ENCODE peak calls at places on chromosome 13, in seven cellular contexts. A is fibroblast of mammary gland, L is BJ, M is stomach, D is colonic mucosa, H is upper lobe of right lung, K is fibroblast of the aortic adventitia. W is an unnamed sample.

GRCh38 chr13:111399334-111399733 is 78.9 kb downstream of the TEX29 start:
- DNase-seq in H (no peak), D (no peak), K (no peak), L (no peak), M (no peak), A (no peak), W (no peak)

GRCh38 chr13:67155898-67156717 is 74.0 kb downstream of the PCDH9 start:
- DNase-seq in M (no peak), H (no peak), A (no peak), K (no peak), D (no peak), L (no peak), W (no peak)

GRCh38 chr13:77857810-77858209 is 60.8 kb downstream of the EDNRB start:
- DNase-seq in A (peak; percentile 52), H (no peak), K (no peak), D (no peak), L (no peak), M (no peak), W (no peak)

GRCh38 chr13:101919541-101920306 is 467.2 kb downstream of the ITGBL1 start:
- DNase-seq in K (peak; percentile 20), M (no peak), D (no peak), H (no peak), A (peak; percentile 15), L (no peak), W (no peak)

GRCh38 chr13:114143806-114144605 is 11.6 kb upstream of the RASA3 start:
- DNase-seq in D (no peak), M (no peak), H (peak; percentile 55), K (no peak), A (no peak), L (no peak), W (no peak)

GRCh38 chr13:93727301-93728141 is 500.9 kb downstream of the GPC6 start:
- DNase-seq in M (no peak), H (no peak), K (peak; percentile 53), L (peak; percentile 37), D (no peak), A (peak; percentile 64), W (no peak)

GRCh38 chr13:48739346-48740037 is 85.8 kb downstream of the CYSLTR2 start:
- DNase-seq in A (peak; percentile 11), D (no peak), M (no peak), K (peak; percentile 61), H (no peak), L (no peak), W (no peak)

GRCh38 chr13:42041017-42041683 is 7.3 kb upstream of the DGKH start:
- DNase-seq in K (peak; percentile 54), H (peak; percentile 81), M (peak; percentile 60), L (no peak), D (peak; percentile 71), A (peak; percentile 45), W (no peak)

GRCh38 chr13:93249918-93250306 is 23.3 kb downstream of the GPC6 start:
- DNase-seq in M (no peak), A (no peak), L (no peak), D (no peak), K (no peak), H (no peak), W (no peak)

GRCh38 chr13:114127473-114128347 is 4.7 kb downstream of the RASA3 start:
- DNase-seq in L (no peak), A (no peak), D (no peak), M (no peak), H (no peak), K (no peak), W (no peak)

GRCh38 chr13:99657848-99658265 is 156.6 kb downstream of the TM9SF2 start:
- DNase-seq in H (peak; percentile 67), L (no peak), A (peak; percentile 29), D (peak; percentile 18), K (peak; percentile 5), M (peak; percentile 49), W (no peak)
- H3K4me3 ChIP-seq in H (peak overlapping the region; percentile 61), L (peak overlapping the region; percentile 6), A (peak overlapping the region; percentile 54), D (peak overlapping the region; percentile 24), K (peak overlapping the region; percentile 4), M (peak overlapping the region; percentile 56), W (peak overlapping the region; percentile 46)

GRCh38 chr13:29266261-29266660 is 329.2 kb downstream of the SLC7A1 start:
- DNase-seq in M (no peak), L (no peak), H (no peak), D (no peak), A (no peak), K (no peak), W (no peak)
- TF ChIP-seq CTCF in M (no peak), L (no peak), H (no peak), D (no peak), A (no peak), K (no peak), W (no peak)

GRCh38 chr13:80134360-80134759 is 206.6 kb downstream of the SPRY2 start:
- DNase-seq in D (no peak), K (no peak), L (no peak), A (no peak), H (no peak), M (no peak), W (no peak)

GRCh38 chr13:80126382-80127068 is 214.4 kb downstream of the SPRY2 start:
- DNase-seq in K (no peak), D (no peak), A (no peak), L (no peak), M (no peak), H (no peak), W (no peak)

GRCh38 chr13:80133631-80134083 is 207.3 kb downstream of the SPRY2 start:
- DNase-seq in L (no peak), A (peak; percentile 27), K (no peak), M (no peak), H (no peak), D (peak; percentile 44), W (no peak)

GRCh38 chr13:80132741-80133601 is 208.0 kb downstream of the SPRY2 start:
- DNase-seq in M (peak; percentile 54), H (peak; percentile 72), L (no peak), A (peak; percentile 69), D (peak; percentile 87), K (peak; percentile 74), W (no peak)

DNA sequence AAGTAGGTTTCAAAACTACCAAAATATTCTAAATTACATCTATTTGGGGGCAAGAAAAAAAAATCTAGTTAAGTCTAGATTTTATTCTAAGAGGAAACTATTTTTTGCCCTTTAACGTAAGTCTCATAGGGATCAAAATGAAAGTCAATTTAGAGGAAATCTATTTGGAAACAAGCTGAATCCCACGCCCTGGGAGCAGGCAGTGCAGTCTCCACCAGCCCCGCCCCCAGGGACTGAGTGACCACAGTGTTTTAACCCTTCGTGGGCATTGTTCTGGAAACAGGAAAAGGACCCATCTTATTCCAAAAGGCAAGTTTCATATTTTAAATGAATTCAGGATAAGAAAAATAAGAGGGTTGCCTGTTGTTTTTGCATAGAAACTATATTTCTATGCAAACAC is 209.7 kb downstream of the SPRY2 start:
- DNase-seq in A (peak; percentile 76), H (peak; percentile 90), M (peak; percentile 73), K (peak; percentile 70), L (no peak), D (peak; percentile 85), W (no peak)
- H3K4me3 ChIP-seq in A (peak overlapping the region; percentile 38), H (peak overlapping the region; percentile 40), M (peak overlapping the region; percentile 28), K (peak overlapping the region; percentile 38), L (peak overlapping the region; percentile 30), D (peak overlapping the region; percentile 0), W (peak overlapping the region; percentile 53)

GRCh38 chr13:60795219-60795618 is 398.2 kb downstream of the TDRD3 start:
- DNase-seq in A (no peak), D (no peak), K (no peak), L (no peak), M (no peak), H (no peak), W (no peak)
- TF ChIP-seq CTCF in A (no peak), D (no peak), K (no peak), L (no peak), M (no peak), H (no peak), W (no peak)

DNA sequence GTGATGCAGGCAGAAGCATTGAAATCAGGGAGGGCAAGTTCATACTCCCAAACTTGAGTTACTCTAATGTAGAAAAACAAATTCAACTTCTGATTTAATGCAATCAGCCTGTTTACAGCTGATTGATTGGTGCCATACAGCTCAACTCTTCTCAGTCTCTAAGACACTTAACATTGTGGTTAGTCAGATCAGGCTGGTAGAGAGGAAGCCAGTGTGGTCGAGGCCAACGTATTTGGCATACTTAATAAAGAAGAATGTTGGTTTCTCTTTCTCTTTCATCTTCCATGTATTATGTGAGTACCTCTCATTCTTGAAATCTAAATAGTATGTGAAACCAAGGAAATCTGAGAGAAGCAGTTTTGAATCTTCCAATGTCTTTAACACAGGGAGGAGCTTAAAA is 255.0 kb upstream of the SLITRK1 start:
- DNase-seq in H (no peak), M (no peak), L (no peak), A (peak; percentile 3), K (peak; percentile 10), D (no peak), W (no peak)
- H3K4me3 ChIP-seq in H (peak overlapping the region; percentile 4), M (no peak overlapping the region), L (no peak overlapping the region), A (no peak overlapping the region), K (no peak overlapping the region), D (no peak overlapping the region), W (no peak overlapping the region)

GRCh38 chr13:49869514-49869913 is 66.6 kb downstream of the SPRYD7 start:
- DNase-seq in M (no peak), L (no peak), D (no peak), H (no peak), A (peak; percentile 47), K (peak; percentile 19), W (no peak)
- TF ChIP-seq CTCF in M (no peak), L (peak; percentile 40), D (no peak), H (peak; percentile 29), A (peak; percentile 44), K (peak; percentile 49), W (peak; percentile 57)

GRCh38 chr13:91153372-91153771 is 194.1 kb upstream of the MIR17HG start:
- DNase-seq in M (no peak), H (no peak), D (no peak), A (no peak), L (peak; percentile 57), K (no peak), W (no peak)

GRCh38 chr13:91155512-91156114 is 191.9 kb upstream of the MIR17HG start:
- DNase-seq in L (no peak), M (no peak), D (no peak), K (no peak), A (no peak), H (no peak), W (no peak)

GRCh38 chr13:91157273-91158014 is 190.0 kb upstream of the MIR17HG start:
- DNase-seq in K (no peak), A (no peak), M (no peak), D (no peak), H (no peak), L (no peak), W (no peak)

GRCh38 chr13:91154553-91154952 is 192.9 kb upstream of the MIR17HG start:
- DNase-seq in K (no peak), H (no peak), M (no peak), D (no peak), A (no peak), L (peak; percentile 19), W (no peak)

DNA sequence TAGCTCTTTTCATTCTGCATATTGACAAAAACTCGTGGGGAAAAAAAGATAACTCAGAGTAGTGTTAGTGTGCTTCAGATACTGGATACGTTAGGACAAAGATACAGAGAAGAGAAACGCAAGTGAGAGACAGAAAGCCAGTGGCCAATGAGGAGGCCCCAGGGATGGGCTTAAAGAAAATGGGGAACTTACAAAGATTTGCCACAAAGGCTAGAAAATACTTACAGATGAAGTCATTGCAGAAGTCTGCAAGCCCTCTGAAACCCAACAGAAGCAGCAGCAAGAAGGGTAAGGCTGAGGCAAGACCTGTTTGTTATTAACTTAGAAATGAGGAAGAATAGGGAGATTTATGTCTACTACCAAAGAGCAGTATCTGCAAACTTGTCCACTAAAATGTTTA is 192.5 kb upstream of the MIR17HG start:
- DNase-seq in A (no peak), L (no peak), D (no peak), M (no peak), K (no peak), H (no peak), W (no peak)
- H3K4me3 ChIP-seq in A (no peak overlapping the region), L (no peak overlapping the region), D (no peak overlapping the region), M (no peak overlapping the region), K (no peak overlapping the region), H (no peak overlapping the region), W (no peak overlapping the region)

GRCh38 chr13:20090349-20090748 is 70.5 kb downstream of the GJA3 start:
- DNase-seq in K (peak; percentile 15), H (no peak), M (no peak), A (peak; percentile 9), D (no peak), L (no peak), W (no peak)
- TF ChIP-seq CTCF in K (no peak), H (no peak), M (no peak), A (no peak), D (no peak), L (peak; percentile 4), W (no peak)

W was measured in epithelial cell of proximal tubule.